ENCODE peak calls at places on chromosomes 16 and 17, in four cellular contexts. One of them, this sample, is unnamed.

GRCh38 chr16:55497558-55497957 is 11.3 kb upstream of the LPCAT2 start:
- DNase-seq in hypothalamus: no peak
- DNase-seq in stimulated activated naive CD8-positive, alpha-beta T cell treated with anti-CD3 and anti-CD28 coated beads, Interleukin-15, Interleukin-2, amounts not matched to agents 100 U/mL and 50 U/mL, for 24 hours: no peak
- DNase-seq in heart right ventricle: no peak
- DNase-seq in this sample: no peak

GRCh38 chr16:83345846-83346245 is 461.9 kb upstream of the HSBP1 start:
- DNase-seq in hypothalamus: no peak
- DNase-seq in stimulated activated naive CD8-positive, alpha-beta T cell treated with anti-CD3 and anti-CD28 coated beads, Interleukin-15, Interleukin-2, amounts not matched to agents 100 U/mL and 50 U/mL, for 24 hours: no peak
- DNase-seq in heart right ventricle: no peak
- DNase-seq in this sample: no peak

GRCh38 chr17:3801043-3801746 is at the start of gene ITGAE:
- DNase-seq in hypothalamus: no peak
- DNase-seq in stimulated activated naive CD8-positive, alpha-beta T cell treated with anti-CD3 and anti-CD28 coated beads, Interleukin-15, Interleukin-2, amounts not matched to agents 100 U/mL and 50 U/mL, for 24 hours: no peak
- DNase-seq in heart right ventricle: no peak
- DNase-seq in this sample: no peak

GRCh38 chr17:60463157-60463820 is 41.0 kb downstream of the CHCT1 start:
- DNase-seq in hypothalamus: no peak
- DNase-seq in stimulated activated naive CD8-positive, alpha-beta T cell treated with anti-CD3 and anti-CD28 coated beads, Interleukin-15, Interleukin-2, amounts not matched to agents 100 U/mL and 50 U/mL, for 24 hours: no peak
- DNase-seq in heart right ventricle: no peak
- DNase-seq in this sample: peak; percentile 22

GRCh38 chr17:10046786-10047609 is 141.9 kb upstream of the RCVRN start:
- DNase-seq in hypothalamus: no peak
- DNase-seq in stimulated activated naive CD8-positive, alpha-beta T cell treated with anti-CD3 and anti-CD28 coated beads, Interleukin-15, Interleukin-2, amounts not matched to agents 100 U/mL and 50 U/mL, for 24 hours: no peak
- DNase-seq in heart right ventricle: no peak
- DNase-seq in this sample: no peak

GRCh38 chr16:50209548-50210265 is 56.6 kb downstream of the TENT4B start:
- DNase-seq in hypothalamus: no peak
- DNase-seq in stimulated activated naive CD8-positive, alpha-beta T cell treated with anti-CD3 and anti-CD28 coated beads, Interleukin-15, Interleukin-2, amounts not matched to agents 100 U/mL and 50 U/mL, for 24 hours: no peak
- DNase-seq in heart right ventricle: no peak
- DNase-seq in this sample: no peak

GRCh38 chr16:67718668-67719047 is 458 bp downstream of the GFOD2 start:
- DNase-seq in hypothalamus: no peak
- DNase-seq in stimulated activated naive CD8-positive, alpha-beta T cell treated with anti-CD3 and anti-CD28 coated beads, Interleukin-15, Interleukin-2, amounts not matched to agents 100 U/mL and 50 U/mL, for 24 hours: peak; percentile 28
- DNase-seq in heart right ventricle: no peak
- DNase-seq in this sample: no peak

GRCh38 chr16:30972872-30973271 is 12.1 kb upstream of the HSD3B7 start:
- DNase-seq in hypothalamus: no peak
- DNase-seq in stimulated activated naive CD8-positive, alpha-beta T cell treated with anti-CD3 and anti-CD28 coated beads, Interleukin-15, Interleukin-2, amounts not matched to agents 100 U/mL and 50 U/mL, for 24 hours: no peak
- DNase-seq in heart right ventricle: no peak
- DNase-seq in this sample: peak; percentile 26

GRCh38 chr17:15945493-15946209 is 721 bp downstream of the ADORA2B start:
- DNase-seq in hypothalamus: no peak
- DNase-seq in stimulated activated naive CD8-positive, alpha-beta T cell treated with anti-CD3 and anti-CD28 coated beads, Interleukin-15, Interleukin-2, amounts not matched to agents 100 U/mL and 50 U/mL, for 24 hours: peak; percentile 52
- DNase-seq in heart right ventricle: no peak
- DNase-seq in this sample: peak; percentile 62

GRCh38 chr16:29726845-29727379 is 18.9 kb downstream of the C16orf54 start:
- DNase-seq in hypothalamus: no peak
- DNase-seq in stimulated activated naive CD8-positive, alpha-beta T cell treated with anti-CD3 and anti-CD28 coated beads, Interleukin-15, Interleukin-2, amounts not matched to agents 100 U/mL and 50 U/mL, for 24 hours: no peak
- DNase-seq in heart right ventricle: no peak
- DNase-seq in this sample: no peak

GRCh38 chr17:1714980-1715802 is 5.0 kb upstream of the TLCD2 start:
- DNase-seq in hypothalamus: peak; percentile 48
- DNase-seq in stimulated activated naive CD8-positive, alpha-beta T cell treated with anti-CD3 and anti-CD28 coated beads, Interleukin-15, Interleukin-2, amounts not matched to agents 100 U/mL and 50 U/mL, for 24 hours: peak; percentile 61
- DNase-seq in heart right ventricle: peak; percentile 92
- DNase-seq in this sample: peak; percentile 91

GRCh38 chr17:4522661-4523060 is 24.0 kb downstream of the SPNS2 start:
- DNase-seq in hypothalamus: no peak
- DNase-seq in stimulated activated naive CD8-positive, alpha-beta T cell treated with anti-CD3 and anti-CD28 coated beads, Interleukin-15, Interleukin-2, amounts not matched to agents 100 U/mL and 50 U/mL, for 24 hours: no peak
- DNase-seq in heart right ventricle: peak; percentile 63
- DNase-seq in this sample: no peak

GRCh38 chr17:51541215-51541614 is 280.9 kb downstream of the UTP18 start:
- DNase-seq in hypothalamus: no peak
- DNase-seq in stimulated activated naive CD8-positive, alpha-beta T cell treated with anti-CD3 and anti-CD28 coated beads, Interleukin-15, Interleukin-2, amounts not matched to agents 100 U/mL and 50 U/mL, for 24 hours: no peak
- DNase-seq in heart right ventricle: no peak
- DNase-seq in this sample: no peak

GRCh38 chr17:48054238-48055185 is 6.4 kb downstream of the NFE2L1 start:
- DNase-seq in hypothalamus: peak; percentile 78
- DNase-seq in stimulated activated naive CD8-positive, alpha-beta T cell treated with anti-CD3 and anti-CD28 coated beads, Interleukin-15, Interleukin-2, amounts not matched to agents 100 U/mL and 50 U/mL, for 24 hours: no peak
- DNase-seq in heart right ventricle: peak; percentile 73
- DNase-seq in this sample: peak; percentile 93

GRCh38 chr17:30961213-30962188 is 9.3 kb upstream of the RNF135 start:
- DNase-seq in hypothalamus: no peak
- DNase-seq in stimulated activated naive CD8-positive, alpha-beta T cell treated with anti-CD3 and anti-CD28 coated beads, Interleukin-15, Interleukin-2, amounts not matched to agents 100 U/mL and 50 U/mL, for 24 hours: no peak
- DNase-seq in heart right ventricle: no peak
- DNase-seq in this sample: no peak

GRCh38 chr17:16100737-16101400 is 101.2 kb downstream of the TTC19 start:
- DNase-seq in hypothalamus: no peak
- DNase-seq in stimulated activated naive CD8-positive, alpha-beta T cell treated with anti-CD3 and anti-CD28 coated beads, Interleukin-15, Interleukin-2, amounts not matched to agents 100 U/mL and 50 U/mL, for 24 hours: no peak
- DNase-seq in heart right ventricle: no peak
- DNase-seq in this sample: no peak

GRCh38 chr16:89410794-89411309 is 79.5 kb downstream of the ANKRD11 start:
- DNase-seq in hypothalamus: peak; percentile 57
- DNase-seq in stimulated activated naive CD8-positive, alpha-beta T cell treated with anti-CD3 and anti-CD28 coated beads, Interleukin-15, Interleukin-2, amounts not matched to agents 100 U/mL and 50 U/mL, for 24 hours: no peak
- DNase-seq in heart right ventricle: peak; percentile 62
- DNase-seq in this sample: peak; percentile 53

GRCh38 chr17:42472709-42473521 is 14.2 kb downstream of the ATP6V0A1 start:
- DNase-seq in hypothalamus: no peak
- DNase-seq in stimulated activated naive CD8-positive, alpha-beta T cell treated with anti-CD3 and anti-CD28 coated beads, Interleukin-15, Interleukin-2, amounts not matched to agents 100 U/mL and 50 U/mL, for 24 hours: no peak
- DNase-seq in heart right ventricle: no peak
- DNase-seq in this sample: peak; percentile 74

GRCh38 chr17:79907855-79908254 is 68.6 kb upstream of the CBX4 start:
- DNase-seq in hypothalamus: no peak
- DNase-seq in stimulated activated naive CD8-positive, alpha-beta T cell treated with anti-CD3 and anti-CD28 coated beads, Interleukin-15, Interleukin-2, amounts not matched to agents 100 U/mL and 50 U/mL, for 24 hours: no peak
- DNase-seq in heart right ventricle: no peak
- DNase-seq in this sample: no peak

GRCh38 chr17:82242977-82243647 is 14.3 kb downstream of the SLC16A3 start:
- DNase-seq in hypothalamus: peak; percentile 83
- DNase-seq in stimulated activated naive CD8-positive, alpha-beta T cell treated with anti-CD3 and anti-CD28 coated beads, Interleukin-15, Interleukin-2, amounts not matched to agents 100 U/mL and 50 U/mL, for 24 hours: no peak
- DNase-seq in heart right ventricle: peak; percentile 67
- DNase-seq in this sample: peak; percentile 52

GRCh38 chr16:19718624-19718965 is 524 bp downstream of the IQCK start:
- DNase-seq in hypothalamus: peak; percentile 22
- DNase-seq in stimulated activated naive CD8-positive, alpha-beta T cell treated with anti-CD3 and anti-CD28 coated beads, Interleukin-15, Interleukin-2, amounts not matched to agents 100 U/mL and 50 U/mL, for 24 hours: no peak
- DNase-seq in heart right ventricle: no peak
- DNase-seq in this sample: peak; percentile 42

GRCh38 chr16:4376126-4376819 is 4.6 kb downstream of the VASN start:
- DNase-seq in hypothalamus: peak; percentile 84
- DNase-seq in stimulated activated naive CD8-positive, alpha-beta T cell treated with anti-CD3 and anti-CD28 coated beads, Interleukin-15, Interleukin-2, amounts not matched to agents 100 U/mL and 50 U/mL, for 24 hours: no peak
- DNase-seq in heart right ventricle: peak; percentile 86
- DNase-seq in this sample: no peak

GRCh38 chr17:1649116-1649843 is 386 bp downstream of the RILP start:
- DNase-seq in hypothalamus: peak; percentile 68
- DNase-seq in stimulated activated naive CD8-positive, alpha-beta T cell treated with anti-CD3 and anti-CD28 coated beads, Interleukin-15, Interleukin-2, amounts not matched to agents 100 U/mL and 50 U/mL, for 24 hours: peak; percentile 87
- DNase-seq in heart right ventricle: peak; percentile 83
- DNase-seq in this sample: peak; percentile 92

GRCh38 chr17:78184311-78184710 is 2.5 kb downstream of the TK1 start:
- DNase-seq in hypothalamus: no peak
- DNase-seq in stimulated activated naive CD8-positive, alpha-beta T cell treated with anti-CD3 and anti-CD28 coated beads, Interleukin-15, Interleukin-2, amounts not matched to agents 100 U/mL and 50 U/mL, for 24 hours: no peak
- DNase-seq in heart right ventricle: no peak
- DNase-seq in this sample: no peak

GRCh38 chr17:37519241-37519985 is 29.7 kb downstream of the DUSP14 start:
- DNase-seq in hypothalamus: no peak
- DNase-seq in stimulated activated naive CD8-positive, alpha-beta T cell treated with anti-CD3 and anti-CD28 coated beads, Interleukin-15, Interleukin-2, amounts not matched to agents 100 U/mL and 50 U/mL, for 24 hours: no peak
- DNase-seq in heart right ventricle: no peak
- DNase-seq in this sample: peak; percentile 21

GRCh38 chr16:80899804-80900592 is 95.6 kb upstream of the CDYL2 start:
- DNase-seq in hypothalamus: peak; percentile 25
- DNase-seq in stimulated activated naive CD8-positive, alpha-beta T cell treated with anti-CD3 and anti-CD28 coated beads, Interleukin-15, Interleukin-2, amounts not matched to agents 100 U/mL and 50 U/mL, for 24 hours: no peak
- DNase-seq in heart right ventricle: peak; percentile 83
- DNase-seq in this sample: no peak